ENCODE peak calls at places on chromosomes 3 and 15, in five cellular contexts. A, T, X, G and V are unnamed samples.

GRCh38 chr3:127068111-127068810 is 85.3 kb downstream of the PLXNA1 start:
- DNase-seq in T (no peak), G (no peak), X (no peak), A (no peak), V (no peak)

GRCh38 chr15:69193948-69194827 is 33.8 kb downstream of the GLCE start:
- DNase-seq in X (no peak), A (no peak), T (no peak), G (no peak), V (no peak)

GRCh38 chr3:179421500-179421899 is 29.8 kb downstream of the GNB4 start:
- DNase-seq in X (peak; percentile 21), A (peak; percentile 24), G (no peak), T (peak; percentile 35), V (no peak)

GRCh38 chr3:125358923-125359322 is 16.2 kb downstream of the ZNF148 start:
- DNase-seq in T (no peak), X (no peak), G (no peak), A (no peak), V (no peak)

GRCh38 chr3:196660381-196661166 is 21.1 kb downstream of the NRROS start:
- DNase-seq in A (no peak), T (no peak), X (no peak), G (no peak), V (no peak)

GRCh38 chr3:98563661-98564281 is 29.6 kb downstream of the CPOX start:
- DNase-seq in G (no peak), T (peak; percentile 14), A (no peak), X (peak; percentile 50), V (no peak)

GRCh38 chr3:178845446-178846118 is 226.0 kb downstream of the ZMAT3 start:
- DNase-seq in G (no peak), T (no peak), A (no peak), X (no peak), V (no peak)

GRCh38 chr3:12049675-12050074 is 45.5 kb downstream of the SYN2 start:
- DNase-seq in A (no peak), G (no peak), X (no peak), T (no peak), V (no peak)

GRCh38 chr15:74130089-74130848 is at the start of gene ISLR2:
- DNase-seq in A (no peak), T (peak; percentile 39), X (no peak), G (no peak), V (no peak)

GRCh38 chr15:55237219-55238130 is 40.7 kb upstream of the RSL24D1 start:
- DNase-seq in A (no peak), T (no peak), X (no peak), G (no peak), V (no peak)

GRCh38 chr15:85582076-85582718 is 201.8 kb downstream of the AKAP13 start:
- DNase-seq in G (peak; percentile 62), T (peak; percentile 69), X (peak; percentile 22), A (no peak), V (peak; percentile 31)

GRCh38 chr3:31166249-31166885 is 271.9 kb upstream of the GADL1 start:
- DNase-seq in G (no peak), A (no peak), T (no peak), X (no peak), V (no peak)

GRCh38 chr15:59296181-59296617 is 76.5 kb downstream of the MYO1E start:
- DNase-seq in T (no peak), X (no peak), A (no peak), G (no peak), V (no peak)

GRCh38 chr3:34419801-34420200 is 621.4 kb downstream of the PDCD6IP start:
- DNase-seq in T (no peak), X (peak; percentile 1), A (no peak), G (no peak), V (no peak)

GRCh38 chr3:135905058-135905724 is 60.3 kb upstream of the PPP2R3A start:
- DNase-seq in G (no peak), X (no peak), T (no peak), A (no peak), V (no peak)

GRCh38 chr15:65042776-65043322 is 2.3 kb upstream of the SLC51B start:
- DNase-seq in X (no peak), G (peak; percentile 70), A (no peak), T (no peak), V (no peak)

GRCh38 chr15:52106641-52107040 is 5.9 kb downstream of the BCL2L10 start:
- DNase-seq in X (no peak), T (no peak), G (no peak), A (no peak), V (no peak)

GRCh38 chr3:25911525-25912295 is 121.8 kb downstream of the OXSM start:
- DNase-seq in T (no peak), A (no peak), X (no peak), G (no peak), V (no peak)

GRCh38 chr15:44775923-44776322 is 39.6 kb downstream of the TRIM69 start:
- DNase-seq in A (no peak), X (peak; percentile 14), T (no peak), G (no peak), V (no peak)

GRCh38 chr3:122635789-122636188 is 44.9 kb upstream of the PARP14 start:
- DNase-seq in T (no peak), X (no peak), A (no peak), G (no peak), V (no peak)

GRCh38 chr3:181030948-181031347 is 41.4 kb upstream of the DNAJC19 start:
- DNase-seq in A (no peak), T (no peak), X (no peak), G (no peak), V (no peak)

GRCh38 chr15:77034620-77035467 is 36.1 kb downstream of the TSPAN3 start:
- DNase-seq in T (peak; percentile 69), X (no peak), A (peak; percentile 28), G (peak; percentile 50), V (peak; percentile 58)

GRCh38 chr3:166810741-166811445 is 569.2 kb downstream of the ZBBX start:
- DNase-seq in A (no peak), X (no peak), G (no peak), T (no peak), V (no peak)

GRCh38 chr3:114841515-114841914 is 305.6 kb downstream of the ZBTB20 start:
- DNase-seq in X (no peak), T (no peak), G (no peak), A (no peak), V (no peak)

GRCh38 chr15:51270706-51271105 is 67.7 kb downstream of the CYP19A1 start:
- DNase-seq in G (no peak), A (no peak), X (no peak), T (no peak), V (no peak)

GRCh38 chr3:133821767-133822638 is 16.4 kb downstream of the SRPRB start:
- DNase-seq in X (no peak), T (no peak), A (peak; percentile 71), G (peak; percentile 34), V (no peak)

GRCh38 chr3:61793056-61793455 is 231.7 kb downstream of the PTPRG start:
- DNase-seq in X (no peak), G (no peak), A (no peak), T (no peak), V (no peak)

GRCh38 chr3:156406393-156406792 is 148.5 kb downstream of the SSR3 start:
- DNase-seq in G (no peak), A (no peak), T (no peak), X (no peak), V (no peak)

GRCh38 chr15:64209680-64210334 is 47.0 kb upstream of the PPIB start:
- DNase-seq in X (peak; percentile 51), A (no peak), T (peak; percentile 33), G (no peak), V (peak; percentile 31)

GRCh38 chr15:42727740-42728355 is 9.1 kb downstream of the CDAN1 start:
- DNase-seq in T (no peak), X (no peak), G (no peak), A (no peak), V (peak; percentile 11)

GRCh38 chr15:73907018-73907394 is 19.3 kb upstream of the LOXL1 start:
- DNase-seq in T (no peak), A (no peak), G (no peak), X (no peak), V (no peak)

GRCh38 chr15:62326460-62327011 is 161.5 kb upstream of the C2CD4B start:
- DNase-seq in G (no peak), A (no peak), X (no peak), T (no peak), V (no peak)

GRCh38 chr15:89904519-89904918 is 8.2 kb downstream of the ARPIN start:
- DNase-seq in X (no peak), G (no peak), A (no peak), T (no peak), V (no peak)

DNA sequence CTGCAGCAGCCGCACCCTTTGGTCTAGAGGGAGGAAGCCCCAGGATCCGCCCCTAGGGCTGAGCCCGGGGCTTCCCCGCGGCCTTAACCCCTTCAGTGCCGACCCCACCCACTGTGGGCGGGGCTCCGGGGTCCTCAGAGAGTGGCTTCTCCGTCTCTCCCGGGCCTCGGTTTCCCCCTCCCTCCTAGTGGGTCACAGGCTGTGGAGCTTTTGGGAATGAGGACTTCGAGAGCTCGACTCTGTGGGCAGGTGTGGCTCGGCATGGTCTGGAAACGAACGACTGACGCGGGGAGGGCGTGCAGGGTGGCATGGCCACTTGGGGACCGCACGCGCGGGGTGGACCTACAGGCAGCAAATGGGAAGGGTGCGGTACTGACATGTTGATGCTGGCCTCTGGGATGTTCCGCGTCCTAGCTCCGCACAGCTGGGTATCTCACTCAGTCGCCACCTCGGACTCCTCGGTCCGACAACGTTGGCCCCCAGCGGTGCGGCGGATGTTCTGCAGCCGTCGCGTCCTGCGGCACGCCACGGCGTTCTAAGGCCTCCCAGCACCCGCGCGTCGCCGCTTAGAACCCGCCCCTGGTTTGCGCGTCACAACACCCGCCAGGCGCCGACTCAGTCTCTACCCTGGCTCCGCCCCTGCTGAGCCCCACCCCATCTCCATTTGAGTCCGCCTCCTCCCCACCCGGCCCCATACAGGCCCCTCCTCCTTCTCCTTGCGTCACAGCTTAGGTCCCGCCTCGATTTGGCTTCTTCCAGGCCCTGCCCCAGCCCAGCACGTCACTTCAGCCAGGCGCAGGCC is at the start of the genes HYAL3 and NAA80:
- DNase-seq in A (peak; percentile 99), T (peak; percentile 99), X (peak; percentile 99), G (peak; percentile 100), V (peak; percentile 99)
- TF ChIP-seq CTCF in A (peak; percentile 39), T (peak; percentile 65), X (peak; percentile 59), G (peak; percentile 25), V (peak; percentile 39)

DNA sequence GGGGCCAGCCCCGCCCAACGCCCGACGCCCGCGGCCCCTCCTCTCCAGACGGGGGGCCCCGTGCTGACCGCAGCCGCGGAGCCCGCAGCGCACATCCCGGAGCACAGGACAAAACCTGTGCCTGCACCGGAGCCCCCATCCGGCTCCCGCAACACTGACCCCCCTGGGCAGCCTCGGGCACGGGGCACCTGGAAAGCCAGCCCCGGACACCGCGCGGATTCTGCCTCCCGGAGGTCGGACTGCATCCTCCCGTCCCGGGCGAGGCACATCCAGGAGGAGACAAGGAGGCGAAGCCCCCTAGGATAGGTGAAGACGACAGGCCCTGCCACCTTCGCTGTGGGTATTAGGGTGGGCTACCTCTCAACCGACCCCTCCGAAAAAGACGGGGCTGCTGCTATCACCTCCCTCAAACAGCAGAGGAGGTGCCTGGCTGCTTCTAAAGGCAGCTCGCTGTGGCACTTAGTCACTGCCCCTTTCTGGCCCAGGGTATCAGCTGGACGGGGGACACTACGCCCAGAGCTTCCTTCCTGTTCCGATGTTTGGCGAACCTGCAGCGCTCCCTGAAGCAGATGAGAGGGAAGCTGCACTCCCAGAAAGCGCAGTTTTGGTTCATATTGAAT is 10.6 kb downstream of the XXYLT1 start:
- DNase-seq in T (no peak), G (peak; percentile 57), X (no peak), A (peak; percentile 46), V (peak; percentile 60)
- TF ChIP-seq CTCF in T (peak; percentile 17), G (no peak), X (no peak), A (no peak), V (no peak)

GRCh38 chr3:142857056-142857455 is 31.8 kb downstream of the PCOLCE2 start:
- DNase-seq in G (no peak), X (peak; percentile 2), T (no peak), A (peak; percentile 57), V (no peak)
- TF ChIP-seq CTCF in G (peak; percentile 13), X (peak; percentile 37), T (no peak), A (peak; percentile 29), V (no peak)

GRCh38 chr15:66085128-66085527 is 168.4 kb downstream of the MEGF11 start:
- DNase-seq in A (no peak), G (no peak), X (peak; percentile 48), T (peak; percentile 17), V (no peak)
- TF ChIP-seq CTCF in A (no peak), G (no peak), X (peak; percentile 73), T (peak; percentile 10), V (peak; percentile 45)